ENCODE peak calls at places on chromosomes 1 and 21, in nine cellular contexts. I, P, T, V, O, Y, J, E and C are unnamed samples.

GRCh38 chr1:218357211-218357892 is 12.2 kb downstream of the TGFB2 start:
- DNase-seq in I (no peak), P (no peak), T (no peak), V (no peak), O (no peak), Y (no peak), J (no peak), E (no peak), C (no peak)

GRCh38 chr1:16625497-16626408 is 12.4 kb upstream of the NBPF1 start:
- DNase-seq in I (no peak), P (peak), T (no peak), V (no peak), O (no peak), Y (peak), J (no peak), E (peak), C (peak)

GRCh38 chr1:185108324-185108723 is 48.4 kb downstream of the TRMT1L start:
- DNase-seq in I (peak), P (no peak), T (no peak), V (peak), O (no peak), Y (no peak), J (no peak), E (no peak), C (no peak)

GRCh38 chr1:7471836-7472235 is 299.3 kb upstream of the VAMP3 start:
- DNase-seq in I (peak), P (no peak), T (no peak), V (no peak), O (peak), Y (no peak), J (no peak), E (no peak), C (no peak)

GRCh38 chr1:189983156-189983555 is 494.5 kb downstream of the BRINP3 start:
- DNase-seq in I (no peak), P (no peak), T (no peak), V (no peak), O (no peak), Y (no peak), J (no peak), E (no peak), C (no peak)

GRCh38 chr1:39692152-39693064 is 1.2 kb upstream of the HPCAL4 start:
- DNase-seq in I (no peak), P (peak), T (no peak), V (no peak), O (no peak), Y (peak), J (no peak), E (peak), C (no peak)

GRCh38 chr1:80050523-80050922 is 1044.0 kb upstream of the ADGRL4 start:
- DNase-seq in I (no peak), P (no peak), T (no peak), V (no peak), O (no peak), Y (no peak), J (no peak), E (no peak), C (no peak)

GRCh38 chr1:59434336-59434735 is 137.4 kb downstream of the FGGY start:
- DNase-seq in I (no peak), P (no peak), T (no peak), V (no peak), O (no peak), Y (no peak), J (no peak), E (no peak), C (no peak)

GRCh38 chr1:47481936-47482335 is 44.1 kb downstream of the FOXD2 start:
- DNase-seq in I (no peak), P (no peak), T (no peak), V (no peak), O (no peak), Y (no peak), J (no peak), E (no peak), C (no peak)

GRCh38 chr1:172727956-172728603 is 69.2 kb downstream of the FASLG start:
- DNase-seq in I (peak), P (no peak), T (no peak), V (peak), O (no peak), Y (no peak), J (no peak), E (no peak), C (no peak)

GRCh38 chr1:79042117-79042516 is 35.6 kb upstream of the ADGRL4 start:
- DNase-seq in I (peak), P (no peak), T (no peak), V (peak), O (peak), Y (no peak), J (peak), E (no peak), C (no peak)

GRCh38 chr1:161779393-161779792 is 13.3 kb downstream of the ATF6 start:
- DNase-seq in I (no peak), P (no peak), T (no peak), V (no peak), O (no peak), Y (no peak), J (no peak), E (no peak), C (no peak)

GRCh38 chr1:39195166-39196111 is 9.1 kb upstream of the MACF1 start:
- DNase-seq in I (peak), P (no peak), T (no peak), V (peak), O (no peak), Y (no peak), J (no peak), E (no peak), C (no peak)

GRCh38 chr1:214423045-214423444 is 128.4 kb downstream of the PTPN14 start:
- DNase-seq in I (no peak), P (no peak), T (no peak), V (no peak), O (no peak), Y (no peak), J (no peak), E (no peak), C (no peak)

GRCh38 chr1:86507935-86508582 is 38.8 kb upstream of the CLCA4 start:
- DNase-seq in I (peak), P (no peak), T (no peak), V (peak), O (peak), Y (no peak), J (no peak), E (no peak), C (peak)

GRCh38 chr1:12369258-12369657 is 139.4 kb downstream of the VPS13D start:
- DNase-seq in I (peak), P (no peak), T (no peak), V (no peak), O (no peak), Y (no peak), J (no peak), E (no peak), C (no peak)

GRCh38 chr1:245154429-245155185 is at the start of gene KIF26B:
- DNase-seq in I (peak), P (no peak), T (no peak), V (peak), O (no peak), Y (peak), J (no peak), E (no peak), C (no peak)

GRCh38 chr1:232886304-232886703 is 64.1 kb upstream of the NTPCR start:
- DNase-seq in I (no peak), P (no peak), T (no peak), V (peak), O (no peak), Y (no peak), J (no peak), E (no peak), C (no peak)

GRCh38 chr1:58941471-58942289 is 157.8 kb upstream of the JUN start:
- DNase-seq in I (no peak), P (no peak), T (no peak), V (no peak), O (no peak), Y (no peak), J (no peak), E (peak), C (no peak)

GRCh38 chr1:21870611-21871010 is 58.5 kb downstream of the LDLRAD2 start:
- DNase-seq in I (no peak), P (no peak), T (no peak), V (no peak), O (no peak), Y (no peak), J (no peak), E (no peak), C (no peak)

GRCh38 chr21:46617267-46618051 is 12.6 kb upstream of the S100B start:
- DNase-seq in I (peak), P (no peak), T (no peak), V (peak), O (no peak), Y (no peak), J (no peak), E (no peak), C (no peak)

GRCh38 chr1:247269075-247269580 is 13.3 kb downstream of the VN1R5 start:
- DNase-seq in I (no peak), P (no peak), T (no peak), V (no peak), O (no peak), Y (no peak), J (no peak), E (no peak), C (no peak)

GRCh38 chr1:216794541-216795055 is 71.4 kb upstream of the ESRRG start:
- DNase-seq in I (no peak), P (no peak), T (no peak), V (no peak), O (no peak), Y (no peak), J (no peak), E (no peak), C (no peak)

GRCh38 chr1:152968248-152968647 is 2.2 kb upstream of the SPRR4 start:
- DNase-seq in I (no peak), P (no peak), T (no peak), V (no peak), O (no peak), Y (no peak), J (no peak), E (no peak), C (no peak)

GRCh38 chr21:14484188-14485009 is 61.7 kb downstream of the SAMSN1 start:
- DNase-seq in I (no peak), P (no peak), T (no peak), V (no peak), O (no peak), Y (no peak), J (no peak), E (no peak), C (no peak)

GRCh38 chr1:197178998-197179397 is 32.5 kb upstream of the ASPM start:
- DNase-seq in I (peak), P (no peak), T (no peak), V (peak), O (no peak), Y (no peak), J (no peak), E (no peak), C (no peak)

GRCh38 chr1:29669488-29669871 is 433.2 kb downstream of the PTPRU start:
- DNase-seq in I (no peak), P (no peak), T (no peak), V (no peak), O (no peak), Y (no peak), J (no peak), E (no peak), C (no peak)

GRCh38 chr1:33246171-33246570 is 10.1 kb upstream of the ZNF362 start:
- DNase-seq in I (no peak), P (no peak), T (no peak), V (no peak), O (no peak), Y (no peak), J (no peak), E (no peak), C (no peak)

GRCh38 chr1:56147020-56147419 is 432.3 kb downstream of the PLPP3 start:
- DNase-seq in I (no peak), P (no peak), T (no peak), V (no peak), O (no peak), Y (no peak), J (no peak), E (no peak), C (no peak)

GRCh38 chr1:12669529-12670068 is 25.7 kb downstream of the AADACL4 start:
- DNase-seq in I (peak), P (no peak), T (no peak), V (peak), O (no peak), Y (no peak), J (no peak), E (no peak), C (no peak)

GRCh38 chr21:34022557-34023335 is 50.6 kb upstream of the MRPS6 start:
- DNase-seq in I (no peak), P (no peak), T (no peak), V (no peak), O (no peak), Y (no peak), J (no peak), E (no peak), C (no peak)

GRCh38 chr1:222634180-222635013 is 16.5 kb downstream of the MIA3 start:
- DNase-seq in I (peak), P (peak), T (peak), V (peak), O (peak), Y (peak), J (peak), E (peak), C (peak)

GRCh38 chr1:230710543-230710904 is 3.4 kb downstream of the AGT start:
- DNase-seq in I (no peak), P (no peak), T (no peak), V (no peak), O (no peak), Y (no peak), J (no peak), E (no peak), C (no peak)

GRCh38 chr1:77468556-77468955 is 186.7 kb downstream of the AK5 start:
- DNase-seq in I (peak), P (no peak), T (no peak), V (no peak), O (no peak), Y (no peak), J (no peak), E (no peak), C (no peak)

DNA sequence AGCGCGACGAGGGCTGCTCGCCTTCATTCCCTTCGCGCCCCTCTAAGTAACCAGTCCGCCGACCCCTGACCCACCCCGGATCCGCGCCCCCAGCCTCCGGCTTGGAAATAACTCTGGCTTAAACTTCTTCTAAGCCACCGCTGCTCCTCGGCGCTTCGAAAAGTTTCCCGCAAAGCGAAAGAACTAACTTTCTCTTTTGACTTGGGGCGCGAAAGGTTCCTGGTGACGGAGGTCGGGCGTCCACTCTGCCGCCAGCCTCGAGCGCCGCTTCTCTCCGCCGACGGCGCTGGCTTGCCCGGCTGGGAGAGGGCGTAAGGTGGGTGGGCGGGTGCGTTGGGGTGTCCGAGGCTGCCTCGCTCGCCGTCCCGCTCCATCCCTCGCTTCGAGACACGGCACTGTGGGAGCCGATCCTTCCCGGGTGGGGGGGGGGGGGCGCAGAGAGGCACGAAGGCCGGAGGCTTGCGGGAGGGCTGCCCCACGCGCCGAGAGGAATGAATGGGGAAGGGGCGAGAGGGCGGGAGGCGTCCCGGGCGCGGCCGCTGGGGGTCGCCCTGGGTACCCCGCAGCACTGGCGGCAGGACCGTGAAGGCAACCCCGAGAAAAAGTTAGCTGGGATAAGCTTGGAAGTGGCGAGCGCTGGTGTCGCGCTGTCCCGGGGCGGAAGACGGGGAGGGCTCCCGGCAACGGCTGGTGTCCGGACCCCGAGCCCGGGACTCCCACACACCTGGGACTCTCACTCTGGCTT is 567 bp downstream of the ATF3 start:
- DNase-seq in I (no peak), P (peak), T (no peak), V (peak), O (no peak), Y (peak), J (no peak), E (peak), C (peak)
- TF ChIP-seq CTCF in I (peak), P (peak), T (peak), V (peak), O (peak), Y (no peak), J (peak), E (peak), C (peak)

GRCh38 chr1:94540440-94541174 is 952 bp downstream of the F3 start:
- DNase-seq in I (no peak), P (no peak), T (no peak), V (no peak), O (no peak), Y (no peak), J (no peak), E (no peak), C (no peak)

GRCh38 chr1:94543003-94543402 is 1.4 kb upstream of the F3 start:
- DNase-seq in I (peak), P (no peak), T (no peak), V (no peak), O (no peak), Y (no peak), J (no peak), E (no peak), C (no peak)

GRCh38 chr1:94539496-94539895 is 2.1 kb downstream of the F3 start:
- DNase-seq in I (peak), P (no peak), T (no peak), V (no peak), O (no peak), Y (no peak), J (no peak), E (no peak), C (no peak)

GRCh38 chr1:94542088-94542671 is 621 bp upstream of the F3 start:
- DNase-seq in I (peak), P (peak), T (no peak), V (peak), O (no peak), Y (peak), J (peak), E (peak), C (peak)

DNA sequence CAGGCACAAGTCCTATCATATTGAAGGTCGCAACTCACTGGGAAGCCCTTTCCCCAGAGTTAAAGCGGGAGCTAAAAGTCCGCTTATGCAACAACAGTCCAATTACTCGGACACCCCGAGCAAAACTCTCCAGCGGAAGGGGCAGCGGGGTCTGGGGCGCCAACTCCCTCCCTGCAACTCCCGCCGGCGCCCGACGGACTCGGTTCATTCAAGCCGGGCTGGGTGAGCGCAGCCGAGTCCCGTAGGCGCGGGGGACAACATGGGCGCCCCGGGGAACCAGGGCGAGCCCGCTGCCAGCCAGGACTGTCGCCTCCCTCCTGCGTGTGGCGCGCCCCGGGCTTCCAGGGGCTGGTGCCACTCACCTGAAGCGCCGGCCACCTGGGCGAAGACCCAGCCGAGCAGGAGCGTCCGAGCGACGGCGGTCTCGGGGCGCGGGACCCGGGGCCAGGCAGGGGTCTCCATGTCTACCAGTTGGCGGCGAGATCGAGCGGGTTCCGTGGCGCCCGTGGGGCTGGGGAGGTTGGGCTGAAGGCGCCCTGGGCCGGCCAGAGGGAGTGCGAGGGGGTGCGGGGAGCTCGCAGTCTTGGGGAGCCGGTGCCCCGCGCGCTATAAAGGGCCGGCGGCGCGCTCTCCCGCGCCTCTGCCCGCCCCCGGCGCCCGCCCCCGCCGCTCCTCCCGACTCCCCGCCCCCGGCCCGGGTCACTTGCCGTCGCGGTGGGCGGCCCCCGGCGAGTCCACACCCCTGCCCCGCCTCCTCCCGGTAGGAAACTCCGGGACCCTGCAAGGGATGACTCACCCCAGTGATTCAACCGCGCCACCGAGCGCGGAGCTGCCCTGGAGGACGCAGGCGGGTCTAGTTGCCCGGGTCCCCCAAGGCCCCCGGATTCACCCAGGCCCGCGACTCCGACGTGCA is at the start of gene F3:
- DNase-seq in I (peak), P (peak), T (no peak), V (peak), O (no peak), Y (peak), J (no peak), E (peak), C (peak)
- TF ChIP-seq CTCF in I (peak), P (no peak), T (no peak), V (peak), O (peak), Y (no peak), J (no peak), E (peak), C (no peak)

GRCh38 chr1:239056940-239057339 is 329.4 kb upstream of the CHRM3 start:
- DNase-seq in I (no peak), P (no peak), T (peak), V (no peak), O (no peak), Y (no peak), J (no peak), E (peak), C (peak)

GRCh38 chr1:239053269-239053668 is 333.1 kb upstream of the CHRM3 start:
- DNase-seq in I (no peak), P (no peak), T (no peak), V (no peak), O (no peak), Y (no peak), J (no peak), E (no peak), C (no peak)

GRCh38 chr1:239061770-239062169 is 324.6 kb upstream of the CHRM3 start:
- DNase-seq in I (no peak), P (no peak), T (no peak), V (no peak), O (no peak), Y (no peak), J (no peak), E (no peak), C (no peak)

DNA sequence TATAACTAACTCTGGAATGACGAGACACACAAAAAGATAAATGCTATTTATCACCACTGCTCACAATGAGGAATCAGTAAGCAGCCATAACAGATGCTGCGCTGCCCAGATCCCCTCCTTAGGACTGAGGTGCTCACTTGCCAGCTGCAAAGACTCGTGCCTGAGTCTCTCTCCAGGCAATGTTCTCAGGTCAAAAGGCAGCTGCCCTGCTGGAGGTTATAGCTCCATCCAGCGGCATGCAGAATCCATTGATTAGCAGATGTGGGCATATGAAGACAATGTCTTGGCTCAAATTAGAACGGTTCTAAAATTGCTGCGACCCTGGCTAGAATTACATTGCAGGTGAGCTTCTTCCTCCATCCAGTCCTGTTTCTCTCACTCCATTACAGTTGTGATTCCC is 328.2 kb upstream of the CHRM3 start:
- DNase-seq in I (no peak), P (no peak), T (no peak), V (no peak), O (no peak), Y (no peak), J (no peak), E (no peak), C (no peak)
- TF ChIP-seq CTCF in I (no peak), P (no peak), T (no peak), V (no peak), O (no peak), Y (no peak), J (no peak), E (no peak), C (no peak)

GRCh38 chr21:18950045-18950740 is 546.6 kb upstream of the TMPRSS15 start:
- DNase-seq in I (no peak), P (no peak), T (no peak), V (no peak), O (no peak), Y (no peak), J (no peak), E (no peak), C (no peak)

GRCh38 chr21:18954415-18954972 is 550.9 kb upstream of the TMPRSS15 start:
- DNase-seq in I (no peak), P (no peak), T (no peak), V (peak), O (no peak), Y (no peak), J (no peak), E (no peak), C (no peak)

GRCh38 chr21:18951291-18952038 is 547.9 kb upstream of the TMPRSS15 start:
- DNase-seq in I (no peak), P (peak), T (peak), V (peak), O (no peak), Y (no peak), J (no peak), E (no peak), C (no peak)
- TF ChIP-seq CTCF in I (no peak), P (peak), T (peak), V (peak), O (no peak), Y (no peak), J (no peak), E (no peak), C (no peak)